ENCODE peak calls at places on chromosomes 2 and 18, in six cellular contexts. F is Right ventricle myocardium superior, G is astrocyte of the spinal cord, O is NCI-H1930, K is AG08396, B is mesothelial cell of epicardium. P is an unnamed sample.

GRCh38 chr2:172461591-172462392 is 34.4 kb downstream of the ITGA6 start:
- DNase-seq in K (peak; percentile 57), O (peak; percentile 13), B (peak; percentile 81), F (peak; percentile 73), G (peak; percentile 51), P (no peak)

GRCh38 chr2:240086563-240086962 is 33.2 kb upstream of the OR6B3 start:
- DNase-seq in G (no peak), O (no peak), F (no peak), B (no peak), K (no peak), P (no peak)

GRCh38 chr2:142875642-142876041 is 1.8 kb upstream of the KYNU start:
- DNase-seq in O (no peak), G (peak; percentile 27), B (no peak), F (no peak), K (no peak), P (peak; percentile 55)

GRCh38 chr18:2030647-2031046 is 540.7 kb downstream of the METTL4 start:
- DNase-seq in G (no peak), O (no peak), F (no peak), K (no peak), B (no peak), P (no peak)

GRCh38 chr2:11578081-11578948 is 44.5 kb downstream of the GREB1 start:
- DNase-seq in G (no peak), K (no peak), B (no peak), F (no peak), O (no peak), P (no peak)

GRCh38 chr2:96404446-96405373 is 69.1 kb downstream of the NCAPH start:
- DNase-seq in F (peak; percentile 67), O (no peak), K (no peak), B (no peak), G (no peak), P (no peak)

GRCh38 chr2:39661771-39662325 is 3.9 kb upstream of the TMEM178A start:
- DNase-seq in B (no peak), F (no peak), G (no peak), O (no peak), K (no peak), P (no peak)

GRCh38 chr18:62454527-62454926 is 68.3 kb upstream of the ZCCHC2 start:
- DNase-seq in K (no peak), O (no peak), F (no peak), G (no peak), B (no peak), P (no peak)